ENCODE peak calls at places on chromosomes 1 and 21, in five cellular contexts. M is pancreas; Y is lower lobe of right lung; I is breast epithelium; Z is naive thymus-derived CD4-positive, alpha-beta T cell. R is an unnamed sample.

GRCh38 chr1:17335821-17336718 is 28.1 kb downstream of the PADI4 start:
- DNase-seq in M (peak), Y (peak), I (peak), Z (peak), R (peak)

GRCh38 chr1:22101995-22102394 is 40.9 kb downstream of the WNT4 start:
- DNase-seq in M (no peak), Y (no peak), I (no peak), Z (no peak), R (no peak)

GRCh38 chr1:181094813-181095212 is 6.3 kb downstream of the IER5 start:
- DNase-seq in M (no peak), Y (no peak), I (no peak), Z (no peak), R (no peak)

GRCh38 chr1:54885863-54886723 is 902 bp downstream of the DHCR24 start:
- DNase-seq in M (peak), Y (peak), I (no peak), Z (no peak), R (peak)

GRCh38 chr1:10544239-10544638 is 69.5 kb downstream of the PEX14 start:
- DNase-seq in M (no peak), Y (no peak), I (no peak), Z (peak), R (no peak)

GRCh38 chr1:201758508-201759050 is 70.4 kb upstream of the IPO9 start:
- DNase-seq in M (no peak), Y (no peak), I (no peak), Z (no peak), R (no peak)

GRCh38 chr1:9792156-9793042 is 31.4 kb downstream of the CLSTN1 start:
- DNase-seq in M (peak), Y (no peak), I (no peak), Z (no peak), R (no peak)

GRCh38 chr1:174789399-174789798 is 210.3 kb upstream of the CACYBP start:
- DNase-seq in M (no peak), Y (no peak), I (no peak), Z (no peak), R (no peak)

GRCh38 chr21:44018813-44019567 is 6.9 kb downstream of the TRAPPC10 start:
- DNase-seq in M (no peak), Y (no peak), I (no peak), Z (no peak), R (no peak)

GRCh38 chr21:39319251-39319756 is 5.9 kb upstream of the BRWD1 start:
- DNase-seq in M (no peak), Y (no peak), I (no peak), Z (no peak), R (no peak)

GRCh38 chr1:31390071-31390470 is 17.2 kb upstream of the FABP3 start:
- DNase-seq in M (no peak), Y (no peak), I (peak), Z (no peak), R (peak)

GRCh38 chr1:248686815-248687214 is 15.8 kb downstream of the OR14I1 start:
- DNase-seq in M (peak), Y (no peak), I (no peak), Z (peak), R (no peak)

GRCh38 chr1:31733389-31734219 is 29.8 kb upstream of the COL16A1 start:
- DNase-seq in M (no peak), Y (no peak), I (no peak), Z (no peak), R (no peak)

GRCh38 chr1:89821322-89822108 is 683 bp downstream of the LRRC8D start:
- DNase-seq in M (peak), Y (peak), I (no peak), Z (peak), R (peak)

GRCh38 chr1:172108494-172108893 is 267.2 kb downstream of the DNM3 start:
- DNase-seq in M (no peak), Y (no peak), I (no peak), Z (no peak), R (no peak)

GRCh38 chr1:56501888-56502287 is 77.5 kb downstream of the PLPP3 start:
- DNase-seq in M (no peak), Y (no peak), I (no peak), Z (no peak), R (no peak)

GRCh38 chr1:47436979-47437517 is 796 bp upstream of the FOXD2 start:
- DNase-seq in M (no peak), Y (no peak), I (no peak), Z (no peak), R (peak)

GRCh38 chr1:87154351-87154750 is 174.3 kb upstream of the LMO4 start:
- DNase-seq in M (no peak), Y (peak), I (peak), Z (no peak), R (no peak)

GRCh38 chr1:226888021-226888420 is 17.6 kb downstream of the PSEN2 start:
- DNase-seq in M (no peak), Y (no peak), I (no peak), Z (no peak), R (no peak)

GRCh38 chr1:208165659-208166058 is 78.5 kb downstream of the PLXNA2 start:
- DNase-seq in M (no peak), Y (no peak), I (peak), Z (no peak), R (no peak)

DNA sequence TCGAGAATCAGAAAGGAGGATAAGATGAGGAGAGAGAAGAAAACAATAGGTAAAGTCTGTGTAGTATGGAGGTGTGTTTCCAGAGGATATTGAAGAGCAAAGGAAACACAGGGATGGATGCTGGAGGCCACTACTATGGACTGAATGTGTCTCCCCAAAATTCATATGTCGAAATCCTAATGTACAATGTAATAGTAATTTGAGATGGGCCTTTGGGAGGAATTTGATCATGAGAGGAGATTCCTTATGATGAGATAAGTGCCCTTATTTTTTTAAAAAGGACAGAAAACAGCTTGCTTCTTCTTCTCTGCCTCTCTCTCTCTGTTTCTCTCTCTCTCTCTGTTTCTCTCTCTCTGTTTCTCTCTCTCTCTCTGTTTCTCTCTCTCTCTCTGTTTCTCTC is 602.2 kb upstream of the ADAMTS5 start:
- DNase-seq in M (no peak), Y (no peak), I (no peak), Z (no peak), R (no peak)
- H3K4me3 ChIP-seq in M (no peak), Y (no peak), I (no peak), Z (no peak), R (no peak)

GRCh38 chr1:101713760-101714159 is 283.0 kb downstream of the OLFM3 start:
- DNase-seq in M (no peak), Y (no peak), I (no peak), Z (no peak), R (no peak)
- H3K4me3 ChIP-seq in M (no peak), Y (no peak), I (no peak), Z (no peak), R (no peak)

DNA sequence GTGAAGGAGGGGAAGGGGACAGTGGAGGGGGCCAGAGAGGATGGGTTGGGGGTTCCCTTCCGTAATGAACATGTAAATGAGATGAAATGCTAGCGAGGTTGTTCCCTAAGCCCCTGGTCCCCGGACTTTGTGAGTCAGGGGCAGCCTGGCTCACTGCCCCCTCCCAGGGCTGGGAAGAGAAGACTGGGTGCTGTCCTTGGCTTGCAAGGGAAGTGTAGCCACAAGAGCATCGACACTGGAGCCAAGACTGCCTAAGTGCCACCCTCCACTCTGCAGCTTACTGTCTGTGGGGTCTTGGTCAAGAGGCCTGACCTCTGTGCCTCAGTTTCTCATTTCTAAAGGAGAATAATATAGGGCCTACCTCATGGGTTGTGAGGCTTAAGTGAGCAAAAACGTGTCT is 483 bp downstream of the PEAR1 start:
- DNase-seq in M (no peak), Y (peak), I (no peak), Z (no peak), R (no peak)
- H3K4me3 ChIP-seq in M (peak), Y (peak), I (peak), Z (no peak), R (no peak)

DNA sequence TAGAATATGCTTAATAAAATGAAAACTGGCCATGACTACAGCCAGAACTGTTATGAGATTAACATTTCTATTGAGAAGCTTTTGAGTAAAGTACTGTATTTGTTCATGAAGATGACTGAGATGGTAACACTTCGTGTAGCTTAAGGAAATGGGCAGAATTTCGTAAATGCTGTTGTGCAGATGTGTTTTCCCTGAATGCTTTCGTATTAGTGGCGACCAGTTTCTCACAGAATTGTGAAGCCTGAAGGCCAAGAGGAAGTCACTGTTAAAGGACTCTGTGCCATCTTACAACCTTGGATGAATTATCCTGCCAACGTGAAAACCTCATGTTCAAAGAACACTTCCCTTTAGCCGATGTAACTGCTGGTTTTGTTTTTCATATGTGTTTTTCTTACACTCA is 163.9 kb downstream of the NEK7 start:
- DNase-seq in M (no peak), Y (no peak), I (no peak), Z (no peak), R (no peak)
- H3K4me3 ChIP-seq in M (no peak), Y (no peak), I (no peak), Z (no peak), R (no peak)

GRCh38 chr1:61085191-61086086 is 3.1 kb downstream of the NFIA start:
- DNase-seq in M (no peak), Y (no peak), I (no peak), Z (no peak), R (no peak)
- H3K4me3 ChIP-seq in M (peak), Y (peak), I (peak), Z (no peak), R (no peak)

GRCh38 chr21:14878971-14879370 is 185.8 kb downstream of the NRIP1 start:
- DNase-seq in M (no peak), Y (no peak), I (no peak), Z (no peak), R (no peak)

GRCh38 chr21:14881863-14882262 is 182.9 kb downstream of the NRIP1 start:
- DNase-seq in M (no peak), Y (no peak), I (no peak), Z (no peak), R (no peak)

GRCh38 chr21:14877581-14878228 is 187.1 kb downstream of the NRIP1 start:
- DNase-seq in M (no peak), Y (no peak), I (no peak), Z (no peak), R (peak)

GRCh38 chr21:14880922-14881321 is 183.9 kb downstream of the NRIP1 start:
- DNase-seq in M (no peak), Y (no peak), I (no peak), Z (no peak), R (no peak)

DNA sequence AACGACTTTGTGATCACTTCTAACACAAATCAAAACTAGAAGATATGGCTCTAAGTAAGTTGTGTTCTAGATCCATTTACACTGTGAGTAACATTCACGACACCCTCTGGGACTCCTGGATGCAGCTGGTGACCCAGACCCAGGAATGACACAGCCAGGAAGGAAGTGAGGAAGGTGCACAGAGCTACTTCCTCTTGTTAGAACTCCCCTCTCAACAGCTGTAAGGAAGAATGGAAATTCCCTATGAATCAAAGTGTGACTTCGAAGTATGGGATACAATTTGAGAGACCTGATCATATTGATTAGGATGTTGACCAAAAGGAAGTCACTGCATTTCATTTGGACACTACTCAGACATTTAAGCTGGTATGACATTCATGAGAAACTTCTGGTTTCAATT is 185.3 kb downstream of the NRIP1 start:
- DNase-seq in M (no peak), Y (no peak), I (no peak), Z (no peak), R (no peak)
- H3K4me3 ChIP-seq in M (no peak), Y (no peak), I (no peak), Z (no peak), R (no peak)

GRCh38 chr1:219415433-219415832 is 197.5 kb downstream of the ZC3H11B start:
- DNase-seq in M (no peak), Y (no peak), I (no peak), Z (no peak), R (no peak)

GRCh38 chr1:219415915-219416314 is 197.0 kb downstream of the ZC3H11B start:
- DNase-seq in M (no peak), Y (no peak), I (no peak), Z (no peak), R (no peak)

GRCh38 chr1:219417610-219418009 is 195.3 kb downstream of the ZC3H11B start:
- DNase-seq in M (no peak), Y (no peak), I (no peak), Z (no peak), R (no peak)

GRCh38 chr1:219419135-219419534 is 193.8 kb downstream of the ZC3H11B start:
- DNase-seq in M (no peak), Y (no peak), I (no peak), Z (no peak), R (no peak)

DNA sequence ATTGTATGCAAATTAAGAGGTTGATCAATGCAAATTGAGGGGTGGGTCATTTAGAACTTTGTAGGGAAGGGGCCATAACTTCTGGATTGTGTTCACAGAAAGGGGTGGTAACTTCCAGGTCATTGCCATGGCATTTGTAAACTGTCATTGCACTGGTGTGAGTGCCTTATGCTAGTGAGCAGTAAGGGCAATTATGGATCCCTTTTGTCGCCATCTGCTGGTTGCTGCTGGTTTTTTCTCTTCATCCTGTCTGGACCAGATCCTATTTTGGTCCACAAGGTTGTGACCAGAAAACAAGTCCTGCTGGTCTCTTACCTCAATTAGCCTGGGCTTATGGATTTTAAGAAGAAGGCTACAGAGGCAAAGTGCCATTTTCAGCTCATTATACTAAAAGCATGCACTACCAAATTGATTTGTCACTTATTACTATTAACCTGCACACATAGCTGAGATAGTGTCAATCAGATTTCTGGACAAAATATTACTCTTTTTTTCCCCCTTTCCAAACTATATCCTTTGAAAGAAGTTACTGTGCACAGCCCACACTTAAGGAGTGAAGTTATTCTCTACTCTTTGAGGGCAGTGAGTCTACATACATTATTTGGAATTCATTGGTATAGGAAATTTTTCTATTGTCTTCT is 196.2 kb downstream of the ZC3H11B start:
- DNase-seq in M (peak), Y (no peak), I (no peak), Z (peak), R (no peak)
- H3K4me3 ChIP-seq in M (no peak), Y (no peak), I (no peak), Z (no peak), R (no peak)

DNA sequence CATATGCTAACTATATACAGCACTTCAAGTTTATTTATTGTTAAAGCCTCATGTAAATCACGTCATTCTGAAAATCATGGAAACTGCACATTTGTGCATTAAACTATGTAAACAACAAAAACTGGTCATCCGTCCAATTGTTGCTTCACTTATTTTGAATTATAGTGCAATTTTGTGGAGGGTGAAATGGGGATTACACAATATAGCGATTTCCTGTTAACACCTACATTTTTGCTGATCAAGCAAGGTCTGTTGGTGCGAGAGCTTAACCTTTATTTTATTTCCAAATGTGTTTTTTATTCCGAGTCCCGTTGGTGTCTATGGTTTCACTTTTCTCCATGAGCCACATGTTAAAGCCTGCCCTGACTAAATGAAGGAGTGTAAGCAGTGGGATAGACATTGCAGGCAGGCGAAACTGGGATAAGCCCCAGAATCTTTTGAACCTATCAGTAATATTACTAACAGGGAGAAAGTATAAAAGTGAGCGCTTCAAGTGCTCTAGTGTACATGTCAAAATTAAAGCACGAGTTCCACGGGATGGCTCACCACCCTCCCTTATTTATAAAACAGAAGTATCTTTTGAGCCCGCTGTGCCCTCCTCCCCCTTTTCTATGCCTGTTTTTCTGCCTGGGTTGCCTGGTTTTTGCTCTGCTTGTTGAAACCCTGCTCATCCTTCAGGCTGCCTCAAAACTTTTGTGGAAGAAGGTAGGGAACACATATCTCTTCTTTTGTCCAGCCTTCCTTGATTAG is 120.7 kb downstream of the NFIA start:
- DNase-seq in M (no peak), Y (no peak), I (no peak), Z (no peak), R (no peak)
- H3K4me3 ChIP-seq in M (no peak), Y (peak), I (peak), Z (no peak), R (no peak)

GRCh38 chr1:155134322-155134721 is 1.3 kb upstream of the SLC50A1 start:
- DNase-seq in M (no peak), Y (no peak), I (no peak), Z (no peak), R (no peak)
- H3K4me3 ChIP-seq in M (no peak), Y (peak), I (no peak), Z (no peak), R (no peak)

R was measured in mucosa of descending colon.